ENCODE peak calls at places on chromosomes 5 and 9, in eight cellular contexts. F is astrocyte of the spinal cord, C is astrocyte of the cerebellum, J is lower leg skin, N is Panc1, I is Calu3, U is neural crest cell, D is endothelial cell. E is an unnamed sample.

GRCh38 chr9:129081388-129081889 is 528 bp downstream of the DOLPP1 start:
- DNase-seq in F (no peak), C (no peak), J (no peak), N (no peak), I (no peak), U (no peak), D (no peak), E (peak; percentile 85)

GRCh38 chr5:58064799-58065198 is 395.1 kb downstream of the PLK2 start:
- DNase-seq in F (peak; percentile 29), C (no peak), J (no peak), N (no peak), I (no peak), U (no peak), D (no peak), E (no peak)

GRCh38 chr5:32195265-32195664 is 21.1 kb upstream of the GOLPH3 start:
- DNase-seq in F (no peak), C (no peak), J (no peak), N (no peak), I (no peak), U (no peak), D (no peak), E (no peak)

GRCh38 chr5:15592728-15593127 is 92.7 kb downstream of the FBXL7 start:
- DNase-seq in F (no peak), C (no peak), J (no peak), N (no peak), I (no peak), U (no peak), D (no peak), E (no peak)

GRCh38 chr9:112065781-112066606 is 109.1 kb downstream of the SUSD1 start:
- DNase-seq in F (peak; percentile 91), C (peak; percentile 53), J (no peak), N (no peak), I (peak; percentile 79), U (no peak), D (no peak), E (no peak)

GRCh38 chr5:154189256-154189818 is 1.2 kb upstream of the GALNT10 start:
- DNase-seq in F (peak; percentile 24), C (no peak), J (no peak), N (no peak), I (peak; percentile 18), U (no peak), D (peak; percentile 23), E (no peak)

GRCh38 chr9:115944166-115944948 is 209.2 kb upstream of the PAPPA start:
- DNase-seq in F (peak; percentile 97), C (peak; percentile 97), J (peak; percentile 94), N (no peak), I (no peak), U (no peak), D (no peak), E (no peak)

GRCh38 chr5:91352831-91353695 is 30.1 kb downstream of the ARRDC3 start:
- DNase-seq in F (no peak), C (no peak), J (no peak), N (no peak), I (no peak), U (no peak), D (no peak), E (no peak)

GRCh38 chr5:81409361-81409760 is 15.4 kb upstream of the ACOT12 start:
- DNase-seq in F (no peak), C (no peak), J (no peak), N (no peak), I (no peak), U (no peak), D (no peak), E (no peak)

GRCh38 chr9:110555971-110556370 is 23.6 kb downstream of the SVEP1 start:
- DNase-seq in F (no peak), C (peak; percentile 45), J (peak; percentile 90), N (no peak), I (no peak), U (no peak), D (no peak), E (no peak)

GRCh38 chr5:55030220-55030619 is 6.2 kb downstream of the GZMK start:
- DNase-seq in F (peak; percentile 67), C (no peak), J (no peak), N (no peak), I (no peak), U (no peak), D (no peak), E (no peak)

GRCh38 chr5:65213921-65214525 is 267.7 kb downstream of the ADAMTS6 start:
- DNase-seq in F (no peak), C (no peak), J (no peak), N (no peak), I (peak; percentile 50), U (peak; percentile 2), D (peak; percentile 19), E (no peak)

GRCh38 chr9:112348257-112348992 is 15.0 kb upstream of the PTBP3 start:
- DNase-seq in F (peak; percentile 69), C (no peak), J (peak; percentile 93), N (no peak), I (peak; percentile 66), U (peak; percentile 25), D (peak; percentile 27), E (no peak)

GRCh38 chr5:126794157-126794828 is 17.4 kb downstream of the LMNB1 start:
- DNase-seq in F (no peak), C (no peak), J (peak; percentile 61), N (no peak), I (no peak), U (no peak), D (no peak), E (no peak)

GRCh38 chr5:178750230-178750629 is 19.8 kb upstream of the ZNF354A start:
- DNase-seq in F (no peak), C (no peak), J (no peak), N (no peak), I (no peak), U (no peak), D (no peak), E (no peak)

GRCh38 chr5:140574165-140574564 is 9.5 kb downstream of the SLC35A4 start:
- DNase-seq in F (no peak), C (no peak), J (no peak), N (no peak), I (no peak), U (no peak), D (no peak), E (no peak)

GRCh38 chr5:53239301-53239990 is 129.9 kb upstream of the MOCS2 start:
- DNase-seq in F (peak; percentile 41), C (no peak), J (no peak), N (no peak), I (no peak), U (no peak), D (no peak), E (no peak)

GRCh38 chr9:109241931-109242330 is 74.9 kb upstream of the FRRS1L start:
- DNase-seq in F (no peak), C (no peak), J (no peak), N (no peak), I (no peak), U (no peak), D (no peak), E (no peak)

GRCh38 chr9:89865357-89865756 is 260.5 kb downstream of the GADD45G start:
- DNase-seq in F (no peak), C (no peak), J (no peak), N (no peak), I (no peak), U (no peak), D (no peak), E (no peak)

GRCh38 chr9:75084081-75084672 is 3.8 kb downstream of the NMRK1 start:
- DNase-seq in F (no peak), C (no peak), J (no peak), N (no peak), I (no peak), U (no peak), D (no peak), E (no peak)

GRCh38 chr9:75085640-75086039 is 2.3 kb downstream of the NMRK1 start:
- DNase-seq in F (no peak), C (no peak), J (no peak), N (no peak), I (no peak), U (no peak), D (no peak), E (no peak)

GRCh38 chr9:75086443-75087278 is 1.3 kb downstream of the NMRK1 start:
- DNase-seq in F (no peak), C (no peak), J (no peak), N (no peak), I (no peak), U (no peak), D (no peak), E (no peak)

GRCh38 chr9:75087279-75087823 is 604 bp downstream of the NMRK1 start:
- DNase-seq in F (peak; percentile 63), C (no peak), J (no peak), N (no peak), I (peak; percentile 11), U (no peak), D (no peak), E (no peak)

GRCh38 chr9:75083188-75083976 is 4.6 kb downstream of the NMRK1 start:
- DNase-seq in F (no peak), C (no peak), J (no peak), N (no peak), I (peak; percentile 31), U (no peak), D (no peak), E (no peak)
- TF ChIP-seq CTCF in F (no peak), C (no peak), J (no peak), N (no peak), I (no peak), U (no peak), D (no peak), E (no peak)

GRCh38 chr5:68261174-68262021 is 45.8 kb downstream of the PIK3R1 start:
- DNase-seq in F (no peak), C (no peak), J (no peak), N (no peak), I (no peak), U (no peak), D (no peak), E (no peak)
- TF ChIP-seq CTCF in F (peak; percentile 27), C (peak; percentile 15), J (no peak), N (no peak), I (peak; percentile 15), U (no peak), D (no peak), E (peak; percentile 7)

GRCh38 chr5:149759986-149760699 is 30.0 kb downstream of the PPARGC1B start:
- DNase-seq in F (no peak), C (no peak), J (no peak), N (no peak), I (no peak), U (no peak), D (no peak), E (no peak)
- TF ChIP-seq CTCF in F (peak; percentile 15), C (peak; percentile 19), J (no peak), N (no peak), I (no peak), U (no peak), D (no peak), E (no peak)

GRCh38 chr9:13445123-13445522 is 165.6 kb upstream of the MPDZ start:
- DNase-seq in F (no peak), C (peak; percentile 33), J (no peak), N (no peak), I (no peak), U (no peak), D (no peak), E (no peak)

GRCh38 chr9:13446261-13446660 is 166.8 kb upstream of the MPDZ start:
- DNase-seq in F (no peak), C (no peak), J (no peak), N (no peak), I (no peak), U (no peak), D (no peak), E (no peak)

GRCh38 chr9:13447551-13448422 is 168.3 kb upstream of the MPDZ start:
- DNase-seq in F (no peak), C (no peak), J (no peak), N (no peak), I (no peak), U (no peak), D (peak; percentile 9), E (no peak)

GRCh38 chr9:13448482-13448881 is 169.0 kb upstream of the MPDZ start:
- DNase-seq in F (no peak), C (no peak), J (no peak), N (no peak), I (no peak), U (no peak), D (no peak), E (no peak)

GRCh38 chr9:13446935-13447334 is 167.4 kb upstream of the MPDZ start:
- DNase-seq in F (no peak), C (no peak), J (no peak), N (no peak), I (no peak), U (no peak), D (no peak), E (no peak)
- TF ChIP-seq CTCF in F (peak; percentile 0), C (no peak), J (no peak), N (no peak), I (no peak), U (peak; percentile 53), D (no peak), E (no peak)